ENCODE peak calls at places on chromosomes 12 and 14, in seven cellular contexts. O is mucosa of descending colon, J is uterus, A is colonic mucosa, F is neural progenitor cell, H is fibroblast of the aortic adventitia, V is choroid plexus epithelial cell. B is an unnamed sample.

GRCh38 chr12:74317078-74317581 is 220.5 kb upstream of the ATXN7L3B start:
- DNase-seq in O (no peak), J (peak), A (no peak), F (peak), H (peak), V (peak), B (peak)

GRCh38 chr12:29273178-29273843 is 107.7 kb downstream of the ERGIC2 start:
- DNase-seq in O (no peak), J (no peak), A (no peak), F (peak), H (no peak), V (no peak), B (no peak)

GRCh38 chr12:108728820-108729611 is 2.3 kb downstream of the CORO1C start:
- DNase-seq in O (no peak), J (no peak), A (no peak), F (no peak), H (peak), V (no peak), B (peak)

GRCh38 chr12:110619534-110619953 is 5.6 kb downstream of the TCTN1 start:
- DNase-seq in O (no peak), J (no peak), A (no peak), F (no peak), H (no peak), V (no peak), B (no peak)

GRCh38 chr12:4539167-4539870 is 629 bp downstream of the RAD51AP1 start:
- DNase-seq in O (no peak), J (no peak), A (no peak), F (no peak), H (no peak), V (no peak), B (no peak)

GRCh38 chr12:4908694-4909396 is 860 bp upstream of the KCNA1 start:
- DNase-seq in O (no peak), J (no peak), A (no peak), F (peak), H (no peak), V (no peak), B (no peak)

GRCh38 chr14:92531151-92531873 is 17.7 kb downstream of the RIN3 start:
- DNase-seq in O (peak), J (no peak), A (no peak), F (no peak), H (no peak), V (no peak), B (no peak)

GRCh38 chr14:35808076-35808657 is 928 bp downstream of the RALGAPA1 start:
- DNase-seq in O (peak), J (no peak), A (peak), F (peak), H (peak), V (peak), B (peak)

GRCh38 chr14:93231129-93231979 is 24.3 kb downstream of the UBR7 start:
- DNase-seq in O (no peak), J (no peak), A (no peak), F (no peak), H (peak), V (peak), B (peak)

GRCh38 chr12:109944975-109945374 is 44.9 kb downstream of the TCHP start:
- DNase-seq in O (no peak), J (no peak), A (no peak), F (peak), H (peak), V (peak), B (peak)

GRCh38 chr12:121222847-121223246 is 12.9 kb downstream of the P2RX4 start:
- DNase-seq in O (no peak), J (no peak), A (no peak), F (no peak), H (no peak), V (no peak), B (no peak)

GRCh38 chr12:29160230-29160629 is 11.2 kb downstream of the FAR2 start:
- DNase-seq in O (no peak), J (no peak), A (no peak), F (no peak), H (no peak), V (no peak), B (no peak)

GRCh38 chr12:98146487-98146886 is 368.9 kb upstream of the TMPO start:
- DNase-seq in O (no peak), J (no peak), A (no peak), F (no peak), H (no peak), V (no peak), B (no peak)

GRCh38 chr14:52683985-52684520 is 11.3 kb downstream of the ERO1A start:
- DNase-seq in O (no peak), J (no peak), A (no peak), F (no peak), H (no peak), V (peak), B (peak)

DNA sequence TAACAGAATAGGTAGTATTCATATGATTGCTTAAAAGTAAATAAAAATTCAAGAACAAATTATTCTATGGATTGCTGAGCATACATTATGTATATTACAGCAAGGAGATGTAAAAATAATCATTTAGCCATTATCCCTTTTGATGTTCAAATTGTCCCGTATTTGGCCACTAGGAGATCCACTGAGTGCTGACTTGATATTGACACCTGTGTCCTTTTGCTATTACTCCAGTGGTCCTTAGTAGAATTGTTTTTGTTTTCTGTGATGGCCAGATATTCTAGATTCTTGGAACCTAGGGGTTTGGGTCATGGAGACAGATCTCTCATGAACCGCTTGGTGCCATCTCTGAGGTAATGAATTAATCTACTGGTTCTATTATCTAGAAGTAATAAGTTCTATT is 16.8 kb downstream of the ERO1A start:
- DNase-seq in O (no peak), J (no peak), A (no peak), F (no peak), H (no peak), V (no peak), B (no peak)
- TF ChIP-seq CTCF in O (no peak), J (no peak), A (peak), F (peak), H (peak), V (peak), B (peak)

GRCh38 chr14:75373133-75373532 is 54.7 kb upstream of the JDP2 start:
- DNase-seq in O (no peak), J (no peak), A (no peak), F (no peak), H (no peak), V (no peak), B (no peak)
- TF ChIP-seq CTCF in O (no peak), J (no peak), A (no peak), F (no peak), H (no peak), V (no peak), B (no peak)

DNA sequence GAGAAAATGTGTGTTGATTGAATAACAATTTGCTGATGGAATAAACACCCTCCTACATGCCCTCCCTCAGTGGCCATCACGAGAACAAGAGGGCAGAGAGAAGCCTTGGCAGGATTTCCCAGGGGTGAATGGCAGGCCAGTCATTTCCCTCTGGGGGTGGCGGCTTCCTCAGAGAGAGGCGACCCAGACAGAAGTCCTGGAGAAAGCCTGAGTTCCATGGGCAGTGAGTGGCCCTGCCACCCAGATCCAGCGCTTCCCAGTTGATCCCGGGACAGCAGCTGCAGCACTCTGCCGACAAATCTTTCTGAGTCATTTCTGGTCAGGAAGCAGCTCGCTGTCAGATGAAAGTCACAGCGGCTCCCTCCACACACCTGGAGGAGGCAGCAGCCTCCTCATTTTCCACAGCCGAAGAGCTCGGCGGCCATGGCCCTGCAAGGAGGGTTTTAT is 123.0 kb downstream of the SCARB1 start:
- DNase-seq in O (no peak), J (no peak), A (no peak), F (no peak), H (no peak), V (peak), B (no peak)
- TF ChIP-seq CTCF in O (no peak), J (peak), A (no peak), F (no peak), H (no peak), V (peak), B (peak)

GRCh38 chr12:2035421-2036080 is 17.2 kb upstream of the CACNA1C start:
- DNase-seq in O (no peak), J (no peak), A (no peak), F (no peak), H (no peak), V (no peak), B (no peak)

GRCh38 chr12:2039034-2039433 is 13.8 kb upstream of the CACNA1C start:
- DNase-seq in O (no peak), J (no peak), A (no peak), F (no peak), H (no peak), V (no peak), B (no peak)

DNA sequence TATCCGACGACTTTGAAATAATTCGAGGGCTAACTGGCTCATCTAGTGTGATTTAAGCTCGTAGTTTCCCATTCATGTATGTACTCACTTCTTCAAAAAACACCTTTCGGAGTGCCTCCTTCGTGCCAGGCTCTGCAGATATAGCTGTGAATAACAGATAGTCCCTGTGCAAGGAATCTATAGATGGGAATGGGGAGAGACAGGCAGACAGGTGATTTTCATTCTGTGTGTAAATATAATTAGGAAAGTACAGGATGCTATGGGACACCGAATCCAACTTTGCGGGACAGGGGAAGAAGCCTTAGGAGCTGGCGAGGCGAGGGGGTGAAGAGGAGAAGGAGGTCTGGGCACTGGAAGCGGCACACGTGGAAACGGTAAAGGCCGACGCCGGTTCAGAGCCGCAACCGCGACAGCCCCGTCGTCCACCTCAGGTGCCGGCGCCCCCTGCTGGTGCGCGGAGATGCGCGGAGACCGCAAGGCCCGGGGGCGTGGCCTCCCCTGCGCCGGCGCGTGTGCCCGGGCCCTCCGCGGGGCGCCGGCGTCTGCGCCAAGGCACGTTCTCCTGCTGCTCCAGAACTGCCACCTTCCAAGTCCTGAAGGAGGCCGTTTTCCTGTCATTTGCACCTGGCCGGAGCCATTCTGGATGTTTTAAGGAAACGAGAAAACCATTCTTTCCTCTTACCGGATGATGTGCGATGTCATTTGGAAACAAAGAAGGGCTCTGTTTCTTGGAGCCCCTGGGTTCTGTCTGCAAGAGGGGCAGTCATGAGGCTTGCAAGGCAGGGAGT is 18.0 kb upstream of the CACNA1C start:
- DNase-seq in O (peak), J (peak), A (peak), F (peak), H (peak), V (peak), B (peak)
- TF ChIP-seq CTCF in O (peak), J (peak), A (peak), F (peak), H (peak), V (peak), B (peak)

GRCh38 chr14:76267322-76268012 is 108.5 kb upstream of the ESRRB start:
- DNase-seq in O (peak), J (peak), A (peak), F (peak), H (peak), V (peak), B (peak)
- TF ChIP-seq CTCF in O (no peak), J (no peak), A (no peak), F (peak), H (peak), V (peak), B (peak)

B was measured in astrocyte of the spinal cord.